ENCODE peak calls at places on chromosomes 16 and 17, in five cellular contexts. Y, X, J, M and Q are unnamed samples.

GRCh38 chr17:35372846-35373531 is 432 bp downstream of the SLFN11 start:
- DNase-seq in Y (no peak), M (no peak), X (peak), J (peak), Q (no peak)

GRCh38 chr17:74691151-74691550 is 21.6 kb downstream of the CD300LF start:
- DNase-seq in Y (no peak), J (no peak), M (no peak), X (no peak), Q (no peak)

GRCh38 chr16:266258-267164 is 9.2 kb downstream of the RGS11 start:
- DNase-seq in M (no peak), X (no peak), J (no peak), Y (no peak), Q (no peak)

GRCh38 chr17:50049636-50050035 is 6.3 kb upstream of the ITGA3 start:
- DNase-seq in M (no peak), X (peak), Y (no peak), J (no peak), Q (no peak)

GRCh38 chr17:78006338-78006737 is 47.8 kb downstream of the TNRC6C start:
- DNase-seq in J (no peak), X (no peak), M (no peak), Y (no peak), Q (no peak)

GRCh38 chr17:50501054-50501453 is 7.2 kb upstream of the MYCBPAP start:
- DNase-seq in X (peak), Y (no peak), J (no peak), M (no peak), Q (no peak)

GRCh38 chr16:8972843-8973586 is 9.3 kb upstream of the USP7 start:
- DNase-seq in M (no peak), J (no peak), Y (no peak), X (no peak), Q (no peak)

GRCh38 chr17:28896491-28896883 is 1.0 kb downstream of the FLOT2 start:
- DNase-seq in X (no peak), J (no peak), Y (no peak), M (no peak), Q (no peak)

GRCh38 chr17:74108126-74108705 is 95.3 kb upstream of the RPL38 start:
- DNase-seq in Y (no peak), J (no peak), X (no peak), M (no peak), Q (no peak)

GRCh38 chr16:85613609-85614337 is 651 bp downstream of the GSE1 start:
- DNase-seq in M (no peak), X (peak), J (no peak), Y (no peak), Q (peak)

GRCh38 chr16:85697441-85697840 is 8.7 kb upstream of the GINS2 start:
- DNase-seq in Y (no peak), J (no peak), X (no peak), M (no peak), Q (no peak)

GRCh38 chr16:87390641-87391323 is 1.4 kb upstream of the MAP1LC3B start:
- DNase-seq in J (no peak), Y (no peak), X (no peak), M (no peak), Q (no peak)

GRCh38 chr16:87388818-87389134 is 3.4 kb upstream of the MAP1LC3B start:
- DNase-seq in J (no peak), X (no peak), M (no peak), Y (no peak), Q (no peak)

GRCh38 chr16:87391324-87391949 is 699 bp upstream of the MAP1LC3B start:
- DNase-seq in X (peak), Y (no peak), M (no peak), J (no peak), Q (no peak)

GRCh38 chr16:87389245-87389644 is 2.9 kb upstream of the MAP1LC3B start:
- DNase-seq in M (no peak), Y (no peak), J (no peak), X (no peak), Q (no peak)

DNA sequence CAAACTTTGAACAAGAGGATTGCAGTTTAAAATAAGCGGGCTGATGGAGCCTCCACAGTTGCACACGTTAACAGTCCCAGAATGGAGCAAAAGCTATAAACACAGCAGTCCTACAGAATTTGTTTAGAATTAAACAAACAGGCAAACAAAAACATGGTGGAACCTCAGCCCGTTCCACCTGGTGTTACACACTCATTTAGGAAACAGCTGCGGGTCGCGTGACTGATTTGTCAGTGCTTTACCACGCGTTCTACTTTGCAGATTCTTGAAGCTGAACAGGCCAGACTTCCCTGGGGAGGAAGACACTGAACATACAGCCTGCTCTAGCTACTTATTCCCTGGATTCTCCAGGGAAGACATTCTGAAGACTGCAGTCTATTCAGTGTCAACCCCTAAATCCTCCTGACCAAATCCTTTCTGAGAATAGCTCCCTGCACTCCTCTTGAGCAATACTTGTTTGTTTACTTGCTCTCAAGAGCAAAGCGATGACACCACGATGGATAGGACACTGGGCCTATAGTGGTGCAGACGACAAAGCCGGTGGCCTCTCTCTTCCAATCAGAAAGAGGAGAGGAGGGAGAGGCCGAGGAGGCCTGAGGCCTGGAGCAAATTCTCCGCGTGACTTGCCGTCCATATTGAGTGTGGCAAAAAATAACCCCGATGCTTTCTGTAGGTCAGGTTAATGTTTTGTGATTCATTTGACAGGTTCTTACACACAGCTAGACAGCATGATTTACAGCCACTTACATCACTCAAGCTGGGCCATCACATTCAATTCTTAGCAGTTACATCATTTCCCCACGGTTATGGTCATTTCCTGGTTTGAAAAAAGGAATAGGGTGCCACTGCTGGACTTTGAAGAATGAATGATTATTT is 4.0 kb upstream of the MAP1LC3B start:
- DNase-seq in Y (peak), M (peak), J (peak), X (peak), Q (peak)
- TF ChIP-seq CTCF in Y (no peak), M (no peak), J (no peak), X (no peak), Q (no peak)

GRCh38 chr16:23597003-23597756 is 1.1 kb upstream of the NDUFAB1 start:
- DNase-seq in J (peak), Y (no peak), M (no peak), X (peak), Q (no peak)
- TF ChIP-seq CTCF in J (peak), Y (no peak), M (no peak), X (no peak), Q (no peak)

GRCh38 chr16:18811925-18812324 is 10.6 kb upstream of the ARL6IP1 start:
- DNase-seq in M (no peak), J (no peak), X (no peak), Y (no peak), Q (no peak)
- TF ChIP-seq CTCF in M (no peak), J (no peak), X (no peak), Y (no peak), Q (no peak)

DNA sequence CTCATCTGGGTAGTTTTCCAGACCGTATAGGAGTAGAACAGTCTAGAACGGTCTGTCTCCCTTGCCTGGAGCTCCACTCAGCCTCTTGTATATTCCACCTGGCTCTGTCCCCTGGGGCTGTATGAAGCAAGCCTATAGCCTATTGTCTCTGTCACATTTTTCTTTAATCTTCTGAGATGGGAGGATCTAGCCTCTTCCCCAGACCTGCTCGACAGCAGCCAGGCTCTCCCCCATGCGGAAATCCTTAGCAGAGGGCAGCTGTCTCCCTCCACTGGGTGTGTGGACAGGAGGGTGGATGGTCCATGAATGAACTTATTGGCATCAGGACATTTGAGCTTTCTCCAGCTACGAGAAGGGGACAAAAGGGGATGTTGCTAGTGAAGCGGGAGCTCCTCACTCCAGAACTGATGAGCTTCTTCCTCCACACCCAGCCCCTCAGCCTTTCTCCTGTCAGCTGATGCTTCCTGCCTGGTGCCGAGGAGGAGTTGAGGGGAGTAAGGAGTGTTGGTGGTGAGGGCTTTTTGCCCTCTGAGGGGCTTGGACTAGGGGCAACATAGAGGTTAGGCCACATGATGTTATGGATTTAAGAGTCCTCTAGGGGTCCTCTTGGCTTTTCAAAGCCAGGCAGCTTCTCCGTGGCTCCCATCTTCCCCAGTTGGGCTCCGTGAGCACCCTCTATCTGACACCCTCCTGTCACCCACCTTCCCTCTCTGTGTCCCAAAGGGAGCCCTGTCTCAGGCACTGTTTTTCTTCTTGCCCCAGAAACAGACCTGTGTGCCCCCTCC is 28.0 kb downstream of the ARHGAP23 start:
- DNase-seq in Y (no peak), X (no peak), M (no peak), J (no peak), Q (no peak)
- TF ChIP-seq CTCF in Y (peak), X (no peak), M (no peak), J (peak), Q (peak)

DNA sequence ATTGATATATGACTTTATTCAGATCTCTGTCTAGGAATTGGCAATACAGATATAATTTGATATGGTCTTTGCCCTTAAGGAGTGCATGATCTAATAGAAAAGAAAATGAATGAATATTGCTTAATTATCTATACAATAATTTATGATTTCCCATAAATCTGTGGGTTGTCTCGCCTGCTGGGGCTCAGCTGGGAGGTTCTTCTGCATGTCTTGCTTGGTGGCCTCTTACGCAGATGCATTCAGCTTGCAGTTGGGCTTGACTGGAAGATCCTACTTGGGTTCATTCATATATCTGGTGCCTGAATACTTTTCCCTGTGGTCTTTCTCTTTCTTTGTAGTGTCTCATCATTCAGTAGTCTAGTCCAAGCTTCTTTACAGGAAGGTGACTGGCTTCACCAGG is 34.0 kb upstream of the GOT2 start:
- DNase-seq in Y (no peak), X (no peak), J (no peak), M (no peak), Q (no peak)
- TF ChIP-seq CTCF in Y (no peak), X (no peak), J (no peak), M (no peak), Q (no peak)

GRCh38 chr17:16328997-16329396 is 24.3 kb downstream of the CENPV start:
- DNase-seq in M (no peak), Y (no peak), J (no peak), X (no peak), Q (no peak)
- TF ChIP-seq CTCF in M (no peak), Y (peak), J (no peak), X (no peak), Q (no peak)

DNA sequence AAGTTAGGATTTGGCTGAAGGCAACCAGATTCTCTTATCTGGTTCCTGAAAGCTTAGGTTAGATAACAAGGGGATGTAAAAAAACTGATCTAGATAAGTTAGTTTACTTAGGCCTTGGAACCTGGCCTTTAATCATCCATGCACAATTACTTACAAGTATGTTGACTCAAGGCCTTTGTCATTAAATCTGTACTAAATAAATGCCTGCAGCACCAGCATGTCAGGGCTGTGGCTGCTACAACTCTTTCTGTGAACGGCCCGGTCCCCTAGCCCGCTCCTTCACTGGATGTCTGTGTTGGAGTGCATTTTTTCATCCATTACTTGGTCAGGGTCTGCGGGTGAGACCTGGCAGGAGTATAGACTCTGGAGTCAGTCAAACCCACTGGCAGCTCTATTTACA is 48.4 kb upstream of the ALDH3A1 start:
- DNase-seq in J (no peak), Y (no peak), X (no peak), M (no peak), Q (no peak)
- TF ChIP-seq CTCF in J (no peak), Y (no peak), X (no peak), M (no peak), Q (no peak)

GRCh38 chr17:22694362-22695227 is 1002.3 kb downstream of the KCNJ18 start:
- DNase-seq in M (no peak), J (no peak), X (no peak), Y (no peak), Q (no peak)
- TF ChIP-seq CTCF in M (no peak), J (no peak), X (no peak), Y (peak), Q (peak)

GRCh38 chr17:61002316-61002736 is 324.7 kb downstream of the BCAS3 start:
- DNase-seq in X (no peak), M (no peak), J (no peak), Y (peak), Q (no peak)
- TF ChIP-seq CTCF in X (no peak), M (no peak), J (peak), Y (peak), Q (peak)

GRCh38 chr16:47581114-47581513 is 120.0 kb downstream of the PHKB start:
- DNase-seq in J (no peak), Y (no peak), X (no peak), M (no peak), Q (no peak)
- TF ChIP-seq CTCF in J (no peak), Y (no peak), X (no peak), M (no peak), Q (no peak)